ENCODE peak calls at places on chromosomes 12 and 14, in six cellular contexts. Q is neuronal stem cell, W is H9, M is mesenchymal stem cell, A is IMR-90, D is H1. L is an unnamed sample. For H3K4me1, the result is how much of the 10 kb centered on the place peaks cover.

GRCh38 chr14:68978550-68978911 is 571 bp downstream of the ACTN1 start:
- DNase-seq in A (no peak), D (peak), Q (peak), M (peak), W (peak), L (peak)

GRCh38 chr12:19191563-19191962 is 62.0 kb downstream of the PLEKHA5 start:
- DNase-seq in A (no peak), M (no peak), W (no peak), D (no peak), Q (no peak), L (no peak)

GRCh38 chr12:52835271-52836041 is 1.3 kb upstream of the KRT79 start:
- DNase-seq in M (no peak), Q (no peak), W (peak), D (no peak), A (no peak), L (no peak)

GRCh38 chr14:77041837-77042557 is 13.5 kb upstream of the IRF2BPL start:
- DNase-seq in W (no peak), A (peak), D (no peak), M (peak), Q (no peak), L (peak)

GRCh38 chr14:56482306-56482705 is 97.3 kb upstream of the TMEM260 start:
- DNase-seq in A (peak), W (peak), M (peak), D (peak), Q (no peak), L (no peak)

GRCh38 chr14:92459479-92460421 is 53.8 kb upstream of the RIN3 start:
- DNase-seq in A (no peak), D (no peak), Q (no peak), W (peak), M (no peak), L (no peak)

GRCh38 chr14:65290830-65291229 is 121.7 kb upstream of the FUT8 start:
- DNase-seq in W (no peak), D (no peak), A (peak), M (peak), Q (no peak), L (no peak)

GRCh38 chr12:14849664-14850063 is 6.3 kb upstream of the ART4 start:
- DNase-seq in W (no peak), Q (no peak), A (peak), M (no peak), D (no peak), L (no peak)

GRCh38 chr12:40144023-40144422 is 38.1 kb upstream of the SLC2A13 start:
- DNase-seq in D (no peak), M (no peak), A (no peak), Q (no peak), W (no peak), L (no peak)

GRCh38 chr12:120887253-120888043 is 16.7 kb downstream of the SPPL3 start:
- DNase-seq in A (no peak), D (no peak), W (no peak), M (no peak), Q (no peak), L (no peak)

GRCh38 chr12:132657004-132657727 is 30.0 kb downstream of the POLE start:
- DNase-seq in M (no peak), W (no peak), D (no peak), Q (no peak), A (no peak), L (no peak)

GRCh38 chr14:102928412-102929348 is 6.2 kb downstream of the AMN start:
- DNase-seq in D (peak), Q (peak), M (peak), A (peak), W (peak), L (peak)

GRCh38 chr14:67599698-67600561 is at the start of gene PIGH:
- DNase-seq in W (peak), Q (peak), A (peak), D (peak), M (peak), L (peak)

GRCh38 chr14:89041245-89041585 is 216.8 kb downstream of the TTC8 start:
- DNase-seq in D (no peak), M (no peak), Q (no peak), W (no peak), A (no peak), L (peak)

GRCh38 chr14:64510127-64510808 is 5.7 kb downstream of the ZBTB1 start:
- DNase-seq in M (no peak), D (no peak), W (no peak), Q (no peak), A (no peak), L (no peak)

GRCh38 chr14:28083456-28083855 is 683.1 kb upstream of the FOXG1 start:
- DNase-seq in W (no peak), A (no peak), D (no peak), M (no peak), Q (no peak), L (no peak)

DNA sequence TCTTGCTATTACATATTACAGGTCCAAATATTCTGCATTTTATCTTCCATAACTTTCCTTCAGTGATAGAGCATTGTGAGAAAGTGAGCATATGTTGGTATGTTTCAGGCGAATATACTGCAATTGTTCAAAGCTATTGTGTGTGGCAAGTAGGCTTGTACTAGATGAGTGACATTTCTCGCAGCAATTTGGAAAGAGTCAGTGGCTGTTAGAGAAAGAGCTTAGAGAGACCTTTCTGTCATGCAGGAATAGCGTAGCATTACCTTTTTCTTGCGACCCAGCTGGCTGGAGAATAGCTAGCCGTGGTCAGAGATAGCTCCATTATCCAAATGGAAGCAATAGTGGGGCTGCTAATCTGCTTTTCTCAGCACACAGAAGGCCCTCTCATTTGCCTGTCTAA is 678.5 kb upstream of the FOXG1 start:
- DNase-seq in D (no peak), Q (peak), M (no peak), W (no peak), A (no peak), L (no peak)
- H3K14ac ChIP-seq in D (no peak), Q (no peak), M (no peak), W (no peak), A (no peak), L (no peak)

GRCh38 chr12:116691636-116692035 is 46.2 kb downstream of the SPRING1 start:
- DNase-seq in D (no peak), M (no peak), W (no peak), Q (no peak), A (no peak), L (no peak)

GRCh38 chr12:116689586-116689985 is 48.3 kb downstream of the SPRING1 start:
- DNase-seq in D (no peak), Q (no peak), M (no peak), W (no peak), A (no peak), L (no peak)

GRCh38 chr12:116687888-116688287 is 50.0 kb downstream of the SPRING1 start:
- DNase-seq in D (peak), Q (no peak), W (peak), A (no peak), M (no peak), L (peak)

GRCh38 chr12:116691205-116691604 is 46.7 kb downstream of the SPRING1 start:
- DNase-seq in Q (no peak), A (no peak), W (no peak), D (no peak), M (no peak), L (no peak)

GRCh38 chr12:116690016-116690709 is 47.7 kb downstream of the SPRING1 start:
- DNase-seq in M (no peak), Q (no peak), D (no peak), W (no peak), A (no peak), L (no peak)
- H3K4me1 ChIP-seq in M (under half), Q (under half), D (under half), W (under half), A (under half), L (under half)

DNA sequence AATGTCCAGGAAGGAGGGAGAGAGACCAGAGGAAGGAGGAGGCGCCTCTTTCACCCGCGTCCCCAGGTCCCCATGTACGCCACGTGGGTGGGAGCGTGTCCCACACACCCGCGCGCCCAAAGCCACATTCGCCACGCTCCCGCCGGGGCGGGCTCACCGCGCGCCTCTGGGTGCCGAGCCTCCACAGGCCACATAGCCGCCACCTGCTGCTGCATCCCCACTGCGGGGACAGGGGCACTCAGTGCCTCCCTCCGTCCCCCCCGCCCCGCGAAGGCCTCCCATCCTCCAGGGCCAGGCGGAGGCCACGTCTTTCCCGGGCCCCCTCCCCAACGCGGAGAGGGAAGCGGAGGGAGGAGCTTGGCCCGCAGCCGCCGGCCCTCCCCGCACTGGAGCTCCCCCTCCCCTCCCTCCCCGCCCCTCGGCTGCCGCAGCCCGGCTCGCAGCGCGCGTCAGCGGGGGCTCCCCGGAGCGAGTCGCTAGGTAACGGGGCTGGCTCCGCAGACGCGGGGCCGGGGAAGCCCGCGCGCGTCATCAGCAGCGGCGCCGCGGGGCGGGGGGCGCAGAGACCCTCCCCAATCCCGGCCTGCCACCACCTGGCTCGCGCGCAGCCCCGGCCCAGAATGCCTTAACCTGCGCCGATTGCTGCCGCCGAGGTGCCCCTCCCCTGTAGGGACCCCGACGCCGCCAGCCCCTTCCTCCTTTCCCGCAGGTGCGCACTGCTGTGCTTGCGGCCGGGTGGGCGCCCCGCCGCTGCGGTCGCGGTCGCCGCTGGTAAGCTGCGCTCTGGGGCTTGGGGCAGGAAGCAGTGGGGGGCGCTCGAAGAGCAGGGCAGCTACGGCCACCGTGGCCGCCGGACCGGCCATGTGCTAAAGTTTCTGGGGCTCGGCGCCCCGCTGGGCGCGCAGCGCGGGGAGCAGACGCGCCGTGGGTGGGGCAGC is 532 bp upstream of the TUNAR start:
- DNase-seq in Q (peak), A (no peak), D (peak), W (peak), M (no peak), L (no peak)
- H3K4ac ChIP-seq in Q (no peak), A (no peak), D (no peak), W (no peak), M (no peak), L (no peak)

DNA sequence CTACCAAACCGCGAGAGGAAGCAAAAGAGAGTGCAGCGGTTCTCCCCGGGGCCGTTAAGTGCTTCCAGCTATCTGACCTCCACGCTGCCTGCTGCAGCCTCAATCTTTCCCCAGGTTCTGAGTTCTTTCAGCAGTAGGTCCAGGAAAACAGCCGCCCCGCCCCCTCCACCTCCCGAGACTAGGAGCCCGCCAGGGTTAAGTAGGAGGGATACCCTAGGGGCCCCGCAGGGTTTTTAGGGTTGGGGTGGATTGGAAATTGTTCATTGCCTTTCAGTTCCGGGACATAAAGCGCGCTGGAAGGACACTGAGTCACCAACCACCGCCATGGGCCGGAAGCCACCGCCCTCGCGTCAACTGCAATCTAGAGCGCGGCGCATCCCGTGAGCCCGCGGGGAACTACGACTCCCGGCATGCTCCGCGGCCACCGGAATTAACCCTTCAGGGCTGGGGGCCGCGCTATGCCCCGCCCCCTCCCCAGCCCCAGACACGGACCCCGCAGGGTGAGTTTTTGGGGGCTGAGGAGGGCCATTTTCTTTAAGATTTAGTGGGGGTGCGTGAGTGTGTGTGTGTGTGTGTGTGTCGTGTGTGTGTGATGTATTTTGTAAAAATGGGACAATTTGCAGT is at the start of gene MYL6B:
- DNase-seq in Q (peak), M (peak), A (peak), W (peak), D (peak), L (peak)
- H3K14ac ChIP-seq in Q (no peak), M (peak), A (peak), W (peak), D (no peak), L (peak)

GRCh38 chr14:101774006-101774755 is 12.7 kb downstream of the PPP2R5C start:
- DNase-seq in M (no peak), Q (no peak), W (no peak), A (no peak), D (no peak), L (no peak)
- H3K4me1 ChIP-seq in M (under half), Q (under half), W (under half), A (under half), D (under half), L (under half)

DNA sequence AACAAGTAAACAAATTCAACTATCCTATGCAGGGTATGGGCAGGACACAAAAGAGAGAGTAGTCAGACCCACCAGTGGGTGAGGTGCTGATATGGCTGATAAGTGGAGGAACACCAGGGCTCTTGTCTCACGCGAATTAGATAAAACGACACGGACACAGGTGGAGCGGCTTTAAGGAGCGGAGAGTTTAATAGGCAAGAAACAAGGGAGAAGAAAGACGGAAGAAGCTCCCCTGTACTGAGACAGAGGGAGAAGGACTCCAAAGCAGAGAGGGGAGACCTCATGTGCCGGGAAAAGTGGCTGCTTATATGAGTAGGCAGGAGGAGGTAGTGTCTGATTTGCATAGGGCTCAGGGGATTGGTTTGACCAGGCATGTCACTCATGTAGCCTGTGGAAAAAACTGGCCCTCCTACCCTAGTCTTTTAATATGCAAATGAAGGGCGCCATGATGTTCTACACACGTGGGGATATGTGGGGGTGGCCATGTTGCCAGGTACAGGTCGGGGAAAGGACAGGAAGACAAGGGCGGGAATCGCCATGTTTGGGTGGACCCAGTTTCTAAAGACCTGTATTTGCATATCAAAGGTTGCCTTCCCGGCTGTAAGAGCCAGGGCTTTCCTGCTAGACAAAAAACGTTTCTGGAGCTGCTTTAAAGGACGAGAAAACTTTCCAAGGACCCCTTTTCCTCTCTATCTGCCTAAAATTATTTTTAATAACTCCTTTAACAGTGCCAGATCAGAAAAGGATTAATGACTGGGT is 28.8 kb downstream of the RPGRIP1 start:
- DNase-seq in M (peak), Q (peak), D (peak), W (peak), A (peak), L (peak)
- H3K4ac ChIP-seq in M (no peak), Q (no peak), D (no peak), W (no peak), A (no peak), L (peak)

DNA sequence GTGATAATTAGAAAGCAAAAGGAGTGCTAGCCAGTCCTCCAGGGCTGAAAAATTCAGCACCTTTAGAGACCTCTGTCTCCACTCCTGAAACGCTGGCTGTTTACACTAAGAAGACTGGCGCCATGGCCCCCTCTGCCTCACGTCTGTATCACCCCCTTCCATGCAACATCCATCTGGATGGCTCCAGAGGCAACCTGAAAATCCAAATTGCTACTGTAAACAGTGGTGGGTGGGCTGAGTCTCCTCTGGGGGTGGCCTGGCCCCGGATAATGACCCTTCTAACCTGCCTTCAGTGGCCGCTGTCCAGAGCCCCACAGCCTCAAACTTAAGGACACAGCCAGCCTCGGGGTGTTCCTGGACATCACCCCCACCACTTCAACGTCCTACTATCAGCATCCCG is 1.4 kb downstream of the PRKD1 start:
- DNase-seq in A (no peak), Q (no peak), M (no peak), D (no peak), W (no peak), L (no peak)
- H3K14ac ChIP-seq in A (peak), Q (no peak), M (no peak), D (no peak), W (no peak), L (no peak)